ENCODE peak calls at places on chromosomes 4 and X, in eight cellular contexts. One of them, this sample, is unnamed. For H3K36me3, the result is how much of the 10 kb centered on the place peaks cover.

GRCh38 chrX:9164086-9164485 is 130.2 kb upstream of the FAM9B start:
- DNase-seq in Peyer's patch: no peak
- DNase-seq in astrocyte: peak
- DNase-seq in psoas muscle: no peak
- DNase-seq in mesenchymal stem cell: no peak
- DNase-seq in GM23338: no peak
- DNase-seq in small intestine: no peak
- DNase-seq in CD8-positive, alpha-beta memory T cell: no peak
- DNase-seq in this sample: no peak

GRCh38 chr4:212438-213174 is 88.3 kb downstream of the ZNF718 start:
- DNase-seq in small intestine: peak
- DNase-seq in GM23338: peak
- DNase-seq in Peyer's patch: no peak
- DNase-seq in mesenchymal stem cell: peak
- DNase-seq in astrocyte: peak
- DNase-seq in CD8-positive, alpha-beta memory T cell: no peak
- DNase-seq in psoas muscle: peak
- DNase-seq in this sample: no peak

GRCh38 chrX:38939067-38939466 is 137.8 kb downstream of the MID1IP1 start:
- DNase-seq in Peyer's patch: no peak
- DNase-seq in GM23338: no peak
- DNase-seq in psoas muscle: no peak
- DNase-seq in astrocyte: peak
- DNase-seq in mesenchymal stem cell: peak
- DNase-seq in small intestine: no peak
- DNase-seq in CD8-positive, alpha-beta memory T cell: no peak
- DNase-seq in this sample: no peak

GRCh38 chr4:40530961-40531635 is 98.6 kb downstream of the RBM47 start:
- DNase-seq in CD8-positive, alpha-beta memory T cell: no peak
- DNase-seq in GM23338: no peak
- DNase-seq in astrocyte: no peak
- DNase-seq in small intestine: peak
- DNase-seq in mesenchymal stem cell: no peak
- DNase-seq in psoas muscle: no peak
- DNase-seq in Peyer's patch: no peak
- DNase-seq in this sample: no peak

GRCh38 chr4:136505020-136505419 is 1027.3 kb downstream of the PCDH18 start:
- DNase-seq in mesenchymal stem cell: peak
- DNase-seq in GM23338: no peak
- DNase-seq in CD8-positive, alpha-beta memory T cell: no peak
- DNase-seq in astrocyte: peak
- DNase-seq in small intestine: no peak
- DNase-seq in Peyer's patch: no peak
- DNase-seq in psoas muscle: no peak
- DNase-seq in this sample: no peak

GRCh38 chrX:153671589-153672530 is 1.8 kb downstream of the PNCK start:
- DNase-seq in small intestine: no peak
- DNase-seq in mesenchymal stem cell: no peak
- DNase-seq in psoas muscle: no peak
- DNase-seq in Peyer's patch: no peak
- DNase-seq in GM23338: no peak
- DNase-seq in astrocyte: no peak
- DNase-seq in CD8-positive, alpha-beta memory T cell: no peak
- DNase-seq in this sample: no peak

GRCh38 chr4:183328832-183329231 is 6.6 kb upstream of the CLDN24 start:
- DNase-seq in mesenchymal stem cell: peak
- DNase-seq in psoas muscle: no peak
- DNase-seq in CD8-positive, alpha-beta memory T cell: no peak
- DNase-seq in GM23338: no peak
- DNase-seq in small intestine: no peak
- DNase-seq in astrocyte: peak
- DNase-seq in Peyer's patch: no peak
- DNase-seq in this sample: no peak

GRCh38 chr4:81237791-81238190 is 22.8 kb upstream of the PRKG2 start:
- DNase-seq in mesenchymal stem cell: no peak
- DNase-seq in GM23338: no peak
- DNase-seq in small intestine: no peak
- DNase-seq in CD8-positive, alpha-beta memory T cell: no peak
- DNase-seq in Peyer's patch: no peak
- DNase-seq in astrocyte: no peak
- DNase-seq in psoas muscle: no peak
- DNase-seq in this sample: no peak

GRCh38 chr4:30854566-30854965 is 134.4 kb downstream of the PCDH7 start:
- DNase-seq in CD8-positive, alpha-beta memory T cell: no peak
- DNase-seq in small intestine: no peak
- DNase-seq in GM23338: no peak
- DNase-seq in mesenchymal stem cell: no peak
- DNase-seq in psoas muscle: no peak
- DNase-seq in astrocyte: no peak
- DNase-seq in Peyer's patch: no peak
- DNase-seq in this sample: no peak

GRCh38 chr4:183130328-183131155 is 31.5 kb downstream of the WWC2 start:
- DNase-seq in GM23338: no peak
- DNase-seq in Peyer's patch: no peak
- DNase-seq in CD8-positive, alpha-beta memory T cell: no peak
- DNase-seq in mesenchymal stem cell: no peak
- DNase-seq in psoas muscle: no peak
- DNase-seq in astrocyte: peak
- DNase-seq in small intestine: no peak
- DNase-seq in this sample: no peak

GRCh38 chr4:84672177-84672576 is 89.2 kb downstream of the CDS1 start:
- DNase-seq in CD8-positive, alpha-beta memory T cell: no peak
- DNase-seq in small intestine: no peak
- DNase-seq in astrocyte: no peak
- DNase-seq in GM23338: no peak
- DNase-seq in mesenchymal stem cell: no peak
- DNase-seq in Peyer's patch: no peak
- DNase-seq in psoas muscle: no peak
- DNase-seq in this sample: no peak
- H3K36me3 ChIP-seq in CD8-positive, alpha-beta memory T cell: under half
- H3K36me3 ChIP-seq in small intestine: under half
- H3K36me3 ChIP-seq in astrocyte: under half
- H3K36me3 ChIP-seq in GM23338: under half
- H3K36me3 ChIP-seq in mesenchymal stem cell: half or more
- H3K36me3 ChIP-seq in Peyer's patch: under half
- H3K36me3 ChIP-seq in psoas muscle: half or more
- H3K36me3 ChIP-seq in this sample: under half

GRCh38 chrX:150308041-150308440 is 55.1 kb upstream of the MAMLD1 start:
- DNase-seq in astrocyte: no peak
- DNase-seq in CD8-positive, alpha-beta memory T cell: no peak
- DNase-seq in mesenchymal stem cell: no peak
- DNase-seq in Peyer's patch: no peak
- DNase-seq in GM23338: no peak
- DNase-seq in small intestine: no peak
- DNase-seq in psoas muscle: no peak
- DNase-seq in this sample: no peak

GRCh38 chrX:150310881-150311280 is 52.2 kb upstream of the MAMLD1 start:
- DNase-seq in small intestine: no peak
- DNase-seq in astrocyte: no peak
- DNase-seq in CD8-positive, alpha-beta memory T cell: no peak
- DNase-seq in Peyer's patch: no peak
- DNase-seq in mesenchymal stem cell: no peak
- DNase-seq in GM23338: no peak
- DNase-seq in psoas muscle: no peak
- DNase-seq in this sample: no peak

GRCh38 chrX:150312931-150313330 is 50.2 kb upstream of the MAMLD1 start:
- DNase-seq in GM23338: no peak
- DNase-seq in mesenchymal stem cell: no peak
- DNase-seq in astrocyte: no peak
- DNase-seq in Peyer's patch: no peak
- DNase-seq in psoas muscle: no peak
- DNase-seq in CD8-positive, alpha-beta memory T cell: no peak
- DNase-seq in small intestine: no peak
- DNase-seq in this sample: no peak

GRCh38 chrX:150308532-150309157 is 54.5 kb upstream of the MAMLD1 start:
- DNase-seq in Peyer's patch: no peak
- DNase-seq in mesenchymal stem cell: no peak
- DNase-seq in CD8-positive, alpha-beta memory T cell: no peak
- DNase-seq in astrocyte: no peak
- DNase-seq in GM23338: no peak
- DNase-seq in psoas muscle: no peak
- DNase-seq in small intestine: no peak
- DNase-seq in this sample: no peak

DNA sequence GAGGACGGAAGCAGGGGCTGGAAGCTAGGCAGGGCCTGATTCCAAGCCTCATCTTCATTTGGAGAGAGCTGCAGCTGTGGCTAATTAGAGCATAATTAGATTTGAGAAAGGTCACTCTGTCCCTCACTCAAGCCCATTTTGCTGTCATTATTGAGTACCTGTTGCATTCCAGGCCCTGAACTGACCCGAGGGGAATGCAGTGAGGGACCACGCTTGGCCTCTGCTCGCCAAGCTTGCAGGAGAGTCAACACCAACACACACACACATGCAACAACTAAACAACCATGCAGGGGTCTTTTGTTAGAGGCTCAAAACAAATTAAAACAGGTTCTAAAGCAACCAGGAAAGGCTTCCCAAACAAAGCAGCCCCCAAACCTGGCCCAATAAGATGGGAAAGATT is 52.7 kb upstream of the MAMLD1 start:
- DNase-seq in astrocyte: no peak
- DNase-seq in CD8-positive, alpha-beta memory T cell: no peak
- DNase-seq in small intestine: no peak
- DNase-seq in psoas muscle: no peak
- DNase-seq in GM23338: no peak
- DNase-seq in Peyer's patch: no peak
- DNase-seq in mesenchymal stem cell: no peak
- DNase-seq in this sample: no peak
- H3K4me3 ChIP-seq in astrocyte: no peak
- H3K4me3 ChIP-seq in CD8-positive, alpha-beta memory T cell: no peak
- H3K4me3 ChIP-seq in small intestine: no peak
- H3K4me3 ChIP-seq in psoas muscle: no peak
- H3K4me3 ChIP-seq in GM23338: no peak
- H3K4me3 ChIP-seq in Peyer's patch: no peak
- H3K4me3 ChIP-seq in mesenchymal stem cell: no peak
- H3K4me3 ChIP-seq in this sample: no peak

GRCh38 chr4:25750874-25751273 is 95.2 kb downstream of the SLC34A2 start:
- DNase-seq in psoas muscle: no peak
- DNase-seq in mesenchymal stem cell: no peak
- DNase-seq in small intestine: no peak
- DNase-seq in GM23338: no peak
- DNase-seq in Peyer's patch: no peak
- DNase-seq in astrocyte: no peak
- DNase-seq in CD8-positive, alpha-beta memory T cell: no peak
- DNase-seq in this sample: no peak
- H3K36me3 ChIP-seq in psoas muscle: under half
- H3K36me3 ChIP-seq in mesenchymal stem cell: under half
- H3K36me3 ChIP-seq in small intestine: under half
- H3K36me3 ChIP-seq in GM23338: under half
- H3K36me3 ChIP-seq in Peyer's patch: under half
- H3K36me3 ChIP-seq in astrocyte: under half
- H3K36me3 ChIP-seq in CD8-positive, alpha-beta memory T cell: under half
- H3K36me3 ChIP-seq in this sample: under half

DNA sequence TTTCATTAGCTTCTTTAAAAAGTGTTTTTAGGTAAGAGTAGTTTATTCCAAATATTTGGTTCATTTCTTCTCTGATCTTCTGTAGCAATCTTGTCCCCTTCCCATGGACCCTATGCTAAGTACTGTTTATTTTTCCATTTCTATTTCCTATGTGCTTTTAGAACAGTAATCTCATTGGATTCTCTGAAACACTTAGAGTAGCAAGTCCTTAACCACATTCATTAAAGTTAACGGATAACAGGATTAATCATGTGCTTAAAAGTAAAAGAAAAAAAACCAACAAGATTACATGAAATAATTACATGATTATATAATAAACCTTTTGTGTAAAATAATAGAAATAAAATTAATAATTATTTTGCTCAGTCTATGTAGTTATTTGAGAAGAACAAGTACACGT is 929.7 kb downstream of the C4orf33 start:
- DNase-seq in astrocyte: no peak
- DNase-seq in CD8-positive, alpha-beta memory T cell: no peak
- DNase-seq in psoas muscle: no peak
- DNase-seq in GM23338: no peak
- DNase-seq in Peyer's patch: no peak
- DNase-seq in small intestine: no peak
- DNase-seq in mesenchymal stem cell: no peak
- DNase-seq in this sample: no peak
- H3K4me3 ChIP-seq in astrocyte: no peak
- H3K4me3 ChIP-seq in CD8-positive, alpha-beta memory T cell: no peak
- H3K4me3 ChIP-seq in psoas muscle: no peak
- H3K4me3 ChIP-seq in GM23338: no peak
- H3K4me3 ChIP-seq in Peyer's patch: no peak
- H3K4me3 ChIP-seq in small intestine: no peak
- H3K4me3 ChIP-seq in mesenchymal stem cell: no peak
- H3K4me3 ChIP-seq in this sample: no peak

GRCh38 chrX:71541546-71542022 is 8.7 kb downstream of the OGT start:
- DNase-seq in Peyer's patch: no peak
- DNase-seq in CD8-positive, alpha-beta memory T cell: no peak
- DNase-seq in GM23338: no peak
- DNase-seq in psoas muscle: no peak
- DNase-seq in small intestine: no peak
- DNase-seq in astrocyte: peak
- DNase-seq in mesenchymal stem cell: peak
- DNase-seq in this sample: no peak

GRCh38 chrX:71542825-71543224 is 9.9 kb downstream of the OGT start:
- DNase-seq in psoas muscle: no peak
- DNase-seq in mesenchymal stem cell: no peak
- DNase-seq in small intestine: no peak
- DNase-seq in Peyer's patch: no peak
- DNase-seq in astrocyte: peak
- DNase-seq in GM23338: no peak
- DNase-seq in CD8-positive, alpha-beta memory T cell: no peak
- DNase-seq in this sample: no peak

GRCh38 chrX:71540801-71541545 is 8.1 kb downstream of the OGT start:
- DNase-seq in Peyer's patch: no peak
- DNase-seq in psoas muscle: no peak
- DNase-seq in astrocyte: no peak
- DNase-seq in mesenchymal stem cell: no peak
- DNase-seq in small intestine: peak
- DNase-seq in GM23338: no peak
- DNase-seq in CD8-positive, alpha-beta memory T cell: no peak
- DNase-seq in this sample: no peak

GRCh38 chrX:71543316-71543715 is 10.4 kb downstream of the OGT start:
- DNase-seq in CD8-positive, alpha-beta memory T cell: no peak
- DNase-seq in small intestine: peak
- DNase-seq in psoas muscle: no peak
- DNase-seq in mesenchymal stem cell: peak
- DNase-seq in astrocyte: peak
- DNase-seq in GM23338: no peak
- DNase-seq in Peyer's patch: no peak
- DNase-seq in this sample: no peak

GRCh38 chrX:71542411-71542810 is 9.5 kb downstream of the OGT start:
- DNase-seq in CD8-positive, alpha-beta memory T cell: no peak
- DNase-seq in Peyer's patch: no peak
- DNase-seq in small intestine: peak
- DNase-seq in psoas muscle: no peak
- DNase-seq in astrocyte: peak
- DNase-seq in mesenchymal stem cell: peak
- DNase-seq in GM23338: no peak
- DNase-seq in this sample: no peak
- H3K36me3 ChIP-seq in CD8-positive, alpha-beta memory T cell: under half
- H3K36me3 ChIP-seq in Peyer's patch: under half
- H3K36me3 ChIP-seq in small intestine: under half
- H3K36me3 ChIP-seq in psoas muscle: under half
- H3K36me3 ChIP-seq in astrocyte: under half
- H3K36me3 ChIP-seq in mesenchymal stem cell: half or more
- H3K36me3 ChIP-seq in GM23338: under half
- H3K36me3 ChIP-seq in this sample: half or more

GRCh38 chr4:177607111-177607573 is 164.9 kb upstream of the AGA start:
- DNase-seq in psoas muscle: no peak
- DNase-seq in small intestine: no peak
- DNase-seq in GM23338: no peak
- DNase-seq in CD8-positive, alpha-beta memory T cell: no peak
- DNase-seq in astrocyte: no peak
- DNase-seq in mesenchymal stem cell: no peak
- DNase-seq in Peyer's patch: no peak
- DNase-seq in this sample: no peak
- H3K4me3 ChIP-seq in psoas muscle: no peak
- H3K4me3 ChIP-seq in small intestine: no peak
- H3K4me3 ChIP-seq in GM23338: no peak
- H3K4me3 ChIP-seq in CD8-positive, alpha-beta memory T cell: no peak
- H3K4me3 ChIP-seq in astrocyte: no peak
- H3K4me3 ChIP-seq in mesenchymal stem cell: no peak
- H3K4me3 ChIP-seq in Peyer's patch: no peak
- H3K4me3 ChIP-seq in this sample: no peak

GRCh38 chr4:1970926-1971325 is 37.8 kb downstream of the NELFA start:
- DNase-seq in Peyer's patch: no peak
- DNase-seq in astrocyte: no peak
- DNase-seq in GM23338: no peak
- DNase-seq in CD8-positive, alpha-beta memory T cell: no peak
- DNase-seq in mesenchymal stem cell: no peak
- DNase-seq in psoas muscle: no peak
- DNase-seq in small intestine: no peak
- DNase-seq in this sample: no peak
- H3K36me3 ChIP-seq in Peyer's patch: under half
- H3K36me3 ChIP-seq in astrocyte: under half
- H3K36me3 ChIP-seq in GM23338: under half
- H3K36me3 ChIP-seq in CD8-positive, alpha-beta memory T cell: under half
- H3K36me3 ChIP-seq in mesenchymal stem cell: under half
- H3K36me3 ChIP-seq in psoas muscle: under half
- H3K36me3 ChIP-seq in small intestine: under half
- H3K36me3 ChIP-seq in this sample: half or more